ENCODE peak calls at places on chromosomes 13 and 19, in nine cellular contexts. W is kidney epithelial cell, X is lower lobe of right lung, Z is AG04449, N is Calu3, H is tibial artery, U is HFFc6, Y is AG04450, S is GM12864. B is an unnamed sample.

GRCh38 chr19:1647664-1648155 is 4.7 kb downstream of the TCF3 start:
- DNase-seq in W (no peak), X (no peak), Z (no peak), N (no peak), H (no peak), U (no peak), Y (no peak), S (no peak), B (no peak)

GRCh38 chr13:40200273-40200978 is 466.0 kb downstream of the FOXO1 start:
- DNase-seq in W (no peak), X (no peak), Z (no peak), N (no peak), H (no peak), U (no peak), Y (no peak), S (no peak), B (no peak)

GRCh38 chr13:42153371-42153770 is 104.9 kb downstream of the DGKH start:
- DNase-seq in W (no peak), X (no peak), Z (no peak), N (no peak), H (no peak), U (no peak), Y (no peak), S (no peak), B (no peak)

GRCh38 chr13:21528616-21529015 is 69.5 kb upstream of the ZDHHC20 start:
- DNase-seq in W (peak; percentile 26), X (no peak), Z (no peak), N (no peak), H (no peak), U (peak; percentile 81), Y (no peak), S (no peak), B (peak; percentile 68)

GRCh38 chr19:39919976-39920375 is 14.5 kb downstream of the FCGBP start:
- DNase-seq in W (no peak), X (no peak), Z (no peak), N (no peak), H (no peak), U (no peak), Y (no peak), S (no peak), B (no peak)

GRCh38 chr19:10420444-10421239 is at the start of gene PDE4A:
- DNase-seq in W (no peak), X (no peak), Z (no peak), N (no peak), H (no peak), U (peak; percentile 24), Y (no peak), S (no peak), B (no peak)

GRCh38 chr13:79483302-79483701 is 2.3 kb downstream of the NDFIP2 start:
- DNase-seq in W (no peak), X (no peak), Z (peak; percentile 93), N (no peak), H (no peak), U (peak; percentile 83), Y (no peak), S (no peak), B (peak; percentile 78)

GRCh38 chr13:24270639-24271131 is 38.7 kb upstream of the C1QTNF9 start:
- DNase-seq in W (no peak), X (peak; percentile 83), Z (no peak), N (peak; percentile 31), H (peak; percentile 88), U (peak; percentile 51), Y (no peak), S (peak; percentile 51), B (no peak)

GRCh38 chr13:114089341-114089740 is 43.1 kb downstream of the RASA3 start:
- DNase-seq in W (no peak), X (no peak), Z (no peak), N (no peak), H (peak; percentile 57), U (no peak), Y (no peak), S (no peak), B (no peak)

GRCh38 chr13:40539954-40540706 is 126.3 kb downstream of the FOXO1 start:
- DNase-seq in W (peak; percentile 67), X (no peak), Z (peak; percentile 49), N (peak; percentile 43), H (no peak), U (peak; percentile 60), Y (peak; percentile 24), S (no peak), B (peak; percentile 31)

GRCh38 chr19:41646589-41647204 is 19.8 kb upstream of the CEACAM4 start:
- DNase-seq in W (no peak), X (peak; percentile 76), Z (no peak), N (no peak), H (no peak), U (no peak), Y (no peak), S (no peak), B (no peak)

GRCh38 chr13:111115841-111116500 is 861 bp downstream of the ARHGEF7 start:
- DNase-seq in W (no peak), X (no peak), Z (peak; percentile 19), N (no peak), H (peak; percentile 88), U (peak; percentile 79), Y (peak; percentile 70), S (no peak), B (peak; percentile 77)

GRCh38 chr13:112128052-112128610 is 61.2 kb downstream of the SOX1 start:
- DNase-seq in W (no peak), X (no peak), Z (no peak), N (no peak), H (peak; percentile 45), U (no peak), Y (no peak), S (no peak), B (no peak)

GRCh38 chr19:18224525-18225354 is 1.5 kb downstream of the PDE4C start:
- DNase-seq in W (peak; percentile 79), X (peak; percentile 98), Z (peak; percentile 96), N (peak; percentile 94), H (peak; percentile 99), U (peak; percentile 98), Y (peak; percentile 99), S (peak; percentile 98), B (peak; percentile 97)

GRCh38 chr19:16582486-16583261 is 10.5 kb upstream of the SLC35E1 start:
- DNase-seq in W (no peak), X (no peak), Z (no peak), N (no peak), H (no peak), U (no peak), Y (no peak), S (no peak), B (no peak)

DNA sequence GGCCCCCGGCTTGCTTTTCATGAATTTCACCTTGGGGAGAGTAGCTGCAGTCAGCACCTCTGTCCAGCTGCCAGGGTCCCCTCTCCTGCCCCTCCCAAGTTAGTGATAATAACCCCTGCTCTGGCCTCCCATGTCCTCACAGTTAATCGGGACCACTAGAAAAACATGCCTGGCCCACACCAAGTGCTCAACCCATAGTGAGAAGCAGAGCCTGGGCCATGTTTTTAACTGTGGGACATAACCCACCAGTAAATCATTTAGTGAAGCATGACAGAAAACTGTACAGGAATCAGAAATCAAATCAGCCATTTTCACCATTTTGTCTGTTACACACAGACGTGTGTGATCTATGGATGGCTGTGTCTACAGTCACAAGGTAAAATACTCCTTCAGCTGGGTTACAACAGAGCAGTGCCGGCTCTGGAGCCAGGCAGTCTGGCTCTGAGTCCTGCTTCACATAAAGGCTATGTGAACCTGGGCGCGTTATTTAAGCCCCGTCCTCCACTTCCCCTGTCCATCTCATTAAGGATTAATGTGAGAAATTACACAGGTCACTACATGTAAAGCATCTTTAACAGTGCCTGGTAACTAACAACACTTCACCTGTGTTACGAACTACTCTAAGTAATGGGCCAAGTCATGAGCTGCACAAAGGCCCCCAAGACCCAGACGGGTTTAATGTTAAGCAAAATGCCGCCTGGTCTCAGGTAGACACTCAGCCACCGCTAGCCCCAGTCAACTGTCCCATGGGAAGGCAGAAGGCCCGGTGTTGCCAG is 7.6 kb upstream of the ECH1 start:
- DNase-seq in W (no peak), X (no peak), Z (no peak), N (no peak), H (no peak), U (no peak), Y (no peak), S (no peak), B (no peak)
- TF ChIP-seq CTCF in W (no peak), X (no peak), Z (no peak), N (no peak), H (no peak), U (no peak), Y (no peak), S (no peak), B (no peak)

DNA sequence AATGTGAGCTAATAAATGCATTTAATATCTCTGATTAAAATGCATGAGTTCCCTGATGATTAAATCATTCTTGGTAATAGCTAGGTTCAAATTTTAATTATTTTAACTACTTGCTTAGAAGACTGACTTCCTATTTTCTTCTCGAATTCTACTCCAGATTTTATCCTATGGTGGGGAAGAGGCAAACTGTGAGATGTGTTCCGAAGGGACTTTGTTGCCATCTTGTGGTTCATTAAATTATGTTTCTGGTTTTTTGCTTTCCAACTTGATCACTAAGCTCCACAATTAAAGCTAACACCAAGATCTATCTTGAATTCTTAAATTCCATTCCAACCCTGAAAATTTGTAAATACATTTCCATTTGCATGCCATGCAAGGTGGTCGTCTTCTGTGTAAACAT is 538.4 kb upstream of the PCDH20 start:
- DNase-seq in W (no peak), X (no peak), Z (no peak), N (no peak), H (no peak), U (no peak), Y (no peak), S (no peak), B (no peak)
- TF ChIP-seq CTCF in W (peak; percentile 23), X (no peak), Z (no peak), N (no peak), H (no peak), U (peak; percentile 19), Y (no peak), S (no peak), B (no peak)

DNA sequence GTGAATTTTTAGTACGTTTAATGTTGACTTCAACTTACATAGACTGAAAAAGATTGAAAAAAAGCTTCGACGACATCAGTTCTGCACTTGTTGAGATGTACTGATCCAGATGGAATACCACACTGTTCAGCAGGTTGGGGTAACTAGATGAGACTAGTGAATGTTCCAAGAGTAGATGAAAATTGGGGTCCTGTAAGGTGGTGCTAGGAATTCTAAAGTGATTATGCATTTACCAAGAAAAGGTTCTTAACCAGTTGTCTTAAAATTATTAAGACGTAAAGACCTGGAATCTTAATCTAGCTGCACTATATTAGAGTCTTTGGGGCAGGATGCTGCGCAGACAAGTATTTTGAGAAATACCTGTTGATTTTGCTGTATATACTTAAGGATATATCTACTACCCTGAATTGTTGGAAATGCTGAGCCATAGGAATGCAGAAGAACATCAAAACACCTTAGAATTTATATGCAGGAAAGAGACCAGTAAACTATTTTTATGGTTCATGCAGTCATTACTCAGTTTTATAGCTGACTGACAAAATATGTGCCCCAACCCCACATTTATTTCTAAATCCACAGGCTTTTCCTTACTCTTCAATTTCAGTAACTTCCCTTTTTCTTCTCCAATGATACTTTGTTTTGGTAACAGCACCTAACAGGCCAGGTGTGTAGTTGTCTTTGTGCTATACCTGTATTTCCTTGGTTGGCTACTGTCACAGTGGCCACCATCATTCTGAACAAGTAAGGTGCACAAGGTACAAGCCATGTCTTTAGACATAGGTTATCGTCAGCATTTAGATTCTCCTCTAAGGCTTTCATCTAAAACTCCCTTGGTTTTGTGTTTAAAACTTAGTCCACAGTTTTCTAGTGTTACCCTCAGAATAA is 8.6 kb downstream of the MIR17HG start:
- DNase-seq in W (no peak), X (no peak), Z (no peak), N (no peak), H (no peak), U (no peak), Y (no peak), S (no peak), B (no peak)
- TF ChIP-seq CTCF in W (no peak), X (no peak), Z (no peak), N (no peak), H (no peak), U (no peak), Y (no peak), S (no peak), B (no peak)

GRCh38 chr19:3849092-3849491 is 19.7 kb downstream of the ZFR2 start:
- DNase-seq in W (no peak), X (no peak), Z (no peak), N (peak; percentile 78), H (no peak), U (no peak), Y (no peak), S (no peak), B (no peak)
- TF ChIP-seq CTCF in W (peak; percentile 30), X (no peak), Z (peak; percentile 37), N (peak; percentile 33), H (no peak), U (peak; percentile 69), Y (peak; percentile 48), S (peak; percentile 71), B (peak; percentile 46)

B was measured in AG09309.